ENCODE peak calls at places on chromosomes 4 and X, in seven cellular contexts. J is prostate gland, W is left ventricle myocardium inferior, F is thyroid gland, I is AG09309, A is HCT116, K is body of pancreas. C is an unnamed sample.

GRCh38 chr4:55925235-55925634 is 23.5 kb upstream of the CEP135 start:
- DNase-seq in A (no peak), F (no peak), K (no peak), J (no peak), I (no peak), W (no peak), C (no peak)

GRCh38 chr4:101597204-101597603 is 193.3 kb upstream of the BANK1 start:
- DNase-seq in W (no peak), F (no peak), A (no peak), K (no peak), J (no peak), I (no peak), C (no peak)

GRCh38 chrX:108001218-108001814 is 19.1 kb upstream of the TEX13B start:
- DNase-seq in K (no peak), J (peak; percentile 12), I (peak; percentile 16), W (no peak), A (peak; percentile 21), F (peak; percentile 9), C (no peak)

GRCh38 chr4:88006956-88007303 is 505 bp upstream of the PKD2 start:
- DNase-seq in W (no peak), I (no peak), F (no peak), A (no peak), K (no peak), J (no peak), C (no peak)

GRCh38 chr4:184803884-184804283 is 21.9 kb downstream of the ACSL1 start:
- DNase-seq in W (no peak), J (no peak), F (no peak), K (no peak), A (no peak), I (no peak), C (no peak)

GRCh38 chr4:28279249-28279648 is 1418.6 kb downstream of the STIM2 start:
- DNase-seq in W (no peak), F (no peak), K (no peak), I (no peak), A (no peak), J (no peak), C (no peak)

GRCh38 chr4:145098675-145099037 is 545 bp downstream of the ABCE1 start:
- DNase-seq in K (peak; percentile 39), A (peak; percentile 23), I (no peak), F (peak; percentile 9), W (no peak), J (peak; percentile 14), C (peak; percentile 18)

GRCh38 chr4:60241886-60242285 is 958.2 kb upstream of the ADGRL3 start:
- DNase-seq in K (no peak), W (no peak), I (no peak), F (no peak), A (no peak), J (no peak), C (no peak)

GRCh38 chr4:17027495-17027894 is 129.1 kb upstream of the LDB2 start:
- DNase-seq in K (no peak), J (no peak), F (no peak), A (peak; percentile 73), I (peak; percentile 92), W (no peak), C (no peak)

GRCh38 chr4:165418116-165418515 is 39.3 kb downstream of the CPE start:
- DNase-seq in I (no peak), A (no peak), K (no peak), J (no peak), W (no peak), F (no peak), C (no peak)

GRCh38 chr4:119268466-119268865 is 53.5 kb downstream of the FABP2 start:
- DNase-seq in I (no peak), F (no peak), K (no peak), W (no peak), A (no peak), J (no peak), C (no peak)

GRCh38 chrX:132119283-132119682 is 8.5 kb downstream of the FRMD7 start:
- DNase-seq in W (no peak), I (no peak), A (no peak), K (no peak), F (no peak), J (no peak), C (no peak)

GRCh38 chrX:17737707-17738001 is 361 bp downstream of the SCML1 start:
- DNase-seq in A (no peak), F (peak; percentile 1), I (no peak), J (no peak), K (peak; percentile 16), W (no peak), C (no peak)

GRCh38 chrX:85243155-85243554 is 424 bp downstream of the SATL1 start:
- DNase-seq in F (no peak), J (no peak), I (no peak), A (no peak), W (no peak), K (no peak), C (no peak)

GRCh38 chr4:10118355-10119004 is 1.9 kb upstream of the WDR1 start:
- DNase-seq in F (peak; percentile 75), A (no peak), W (no peak), I (no peak), J (no peak), K (no peak), C (peak; percentile 43)

GRCh38 chrX:34918091-34918736 is 24.4 kb upstream of the FAM47B start:
- DNase-seq in W (no peak), I (no peak), K (no peak), A (no peak), F (no peak), J (no peak), C (no peak)

GRCh38 chr4:94274912-94275311 is 67.2 kb downstream of the SMARCAD1 start:
- DNase-seq in I (peak; percentile 29), W (no peak), F (no peak), J (no peak), A (no peak), K (no peak), C (no peak)

GRCh38 chr4:149017022-149017734 is 575.0 kb upstream of the NR3C2 start:
- DNase-seq in I (no peak), W (no peak), F (no peak), K (no peak), A (no peak), J (no peak), C (no peak)

GRCh38 chr4:115234405-115235093 is 121.1 kb upstream of the NDST4 start:
- DNase-seq in J (no peak), K (no peak), W (no peak), I (no peak), A (peak; percentile 22), F (no peak), C (no peak)

GRCh38 chr4:10079951-10080873 is 36.4 kb downstream of the WDR1 start:
- DNase-seq in W (peak; percentile 32), I (no peak), J (no peak), K (peak; percentile 7), F (no peak), A (no peak), C (no peak)

GRCh38 chr4:181291615-181292014 is 951.6 kb upstream of the TENM3 start:
- DNase-seq in W (no peak), I (no peak), A (no peak), J (no peak), K (no peak), F (no peak), C (no peak)
- H3K4me3 ChIP-seq in W (no peak overlapping the region), I (no peak overlapping the region), A (no peak overlapping the region), J (no peak overlapping the region), K (no peak overlapping the region), F (no peak overlapping the region), C (no peak overlapping the region)

DNA sequence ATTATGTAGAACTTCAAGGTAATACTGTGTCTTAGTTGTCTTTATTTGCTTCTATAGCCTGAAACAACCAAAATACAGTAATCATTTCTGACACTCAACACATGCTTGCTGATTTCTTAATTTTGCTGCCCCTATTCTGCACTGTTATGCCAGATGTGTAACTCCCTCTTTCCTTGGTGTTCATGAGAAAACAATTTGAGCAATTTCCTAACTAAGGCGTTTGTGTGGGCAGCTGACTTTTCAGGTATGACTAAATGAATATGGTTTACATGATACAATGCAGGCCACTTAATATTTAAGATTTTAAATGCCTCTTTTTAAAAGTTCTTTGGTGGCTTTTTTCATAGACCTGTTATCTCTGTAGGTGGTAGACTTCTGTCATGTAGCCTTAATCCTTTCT is 46.1 kb upstream of the CENPE start:
- DNase-seq in W (no peak), I (no peak), F (no peak), A (no peak), K (no peak), J (no peak), C (no peak)
- TF ChIP-seq CTCF in W (no peak), I (no peak), F (no peak), A (no peak), K (no peak), J (no peak), C (no peak)

GRCh38 chr4:139154952-139155557 is 22.0 kb downstream of the ELF2 start:
- DNase-seq in A (no peak), J (no peak), K (no peak), F (no peak), W (no peak), I (no peak), C (no peak)

GRCh38 chr4:139154134-139154421 is 22.9 kb downstream of the ELF2 start:
- DNase-seq in I (no peak), W (no peak), K (no peak), F (no peak), J (no peak), A (no peak), C (no peak)

GRCh38 chr4:139153411-139154133 is 23.4 kb downstream of the ELF2 start:
- DNase-seq in I (no peak), F (no peak), J (no peak), K (no peak), A (no peak), W (no peak), C (no peak)

GRCh38 chr4:139152249-139152648 is 24.8 kb downstream of the ELF2 start:
- DNase-seq in W (no peak), I (no peak), J (no peak), A (no peak), K (no peak), F (no peak), C (no peak)

DNA sequence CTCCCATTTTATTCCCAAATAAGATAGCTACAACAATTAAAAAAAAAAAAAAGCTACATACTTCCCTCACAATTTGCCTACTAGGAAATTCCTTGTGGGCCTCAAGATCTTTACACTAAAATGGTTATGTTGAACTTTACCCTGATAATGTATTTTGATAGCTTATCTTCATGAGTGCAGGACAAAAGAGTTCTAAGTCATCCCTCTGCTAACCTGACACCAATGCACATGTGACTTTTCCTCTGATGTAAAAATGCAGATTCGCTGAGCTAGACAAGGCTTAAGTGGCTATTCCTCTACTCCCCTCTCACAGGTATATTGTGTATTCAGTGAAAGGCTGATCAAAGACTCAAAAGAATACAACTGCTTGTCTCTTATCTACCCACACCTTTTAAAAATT is 22.5 kb downstream of the ELF2 start:
- DNase-seq in J (no peak), F (no peak), W (no peak), K (no peak), A (no peak), I (no peak), C (no peak)
- H3K4me3 ChIP-seq in J (no peak overlapping the region), F (no peak overlapping the region), W (no peak overlapping the region), K (no peak overlapping the region), A (no peak overlapping the region), I (no peak overlapping the region), C (no peak overlapping the region)

DNA sequence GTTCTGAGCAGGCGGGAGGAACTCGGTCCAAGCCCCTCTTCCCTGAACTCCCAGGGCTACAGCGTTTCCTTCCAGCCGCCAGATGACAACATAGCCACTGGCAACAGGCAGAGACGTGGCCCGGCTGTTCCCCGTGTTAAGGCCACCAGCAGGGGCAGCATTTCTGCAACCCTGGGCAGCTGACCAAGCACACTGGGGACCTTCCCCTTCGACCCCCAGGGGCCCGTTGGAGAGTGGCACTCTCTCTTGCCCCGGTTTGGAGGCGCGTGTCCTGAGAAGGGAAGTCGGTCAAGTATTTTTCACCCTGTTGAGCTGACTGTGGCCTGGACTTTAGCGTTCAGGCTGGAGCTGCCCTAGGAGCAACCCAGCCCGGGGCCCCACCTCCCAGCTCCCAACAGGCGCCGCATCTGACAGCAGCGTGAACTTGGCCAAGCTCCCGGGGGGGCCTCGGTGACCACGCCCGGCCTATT is 37.6 kb downstream of the ZBTB49 start:
- DNase-seq in J (no peak), K (no peak), F (no peak), I (no peak), W (peak; percentile 34), A (no peak), C (no peak)
- TF ChIP-seq CTCF in J (no peak), K (no peak), F (no peak), I (peak; percentile 34), W (peak; percentile 39), A (no peak), C (peak; percentile 49)

C was measured in GM12864.